ENCODE peak calls at places on chromosomes 4 and X, in eight cellular contexts. C, W, T, D, I, K, Q and A are unnamed samples.

GRCh38 chr4:170931326-170931725 is 841.6 kb upstream of the AADAT start:
- DNase-seq in D (no peak), Q (no peak), C (no peak), I (no peak), W (no peak), K (no peak), T (no peak), A (no peak)

GRCh38 chr4:127783026-127783769 is 1.1 kb downstream of the HSPA4L start:
- DNase-seq in K (peak), C (peak), T (peak), I (peak), Q (no peak), W (peak), D (peak), A (peak)

GRCh38 chr4:183011213-183011907 is 87.7 kb upstream of the WWC2 start:
- DNase-seq in W (no peak), C (no peak), D (no peak), K (no peak), Q (no peak), I (no peak), T (peak), A (no peak)

GRCh38 chr4:114921790-114922581 is 191.4 kb downstream of the NDST4 start:
- DNase-seq in C (no peak), Q (no peak), W (no peak), D (no peak), K (no peak), I (no peak), T (no peak), A (no peak)

GRCh38 chr4:145501051-145501660 is 19.5 kb downstream of the SMAD1 start:
- DNase-seq in T (no peak), D (no peak), Q (no peak), I (no peak), W (no peak), C (no peak), K (no peak), A (no peak)

GRCh38 chr4:174420317-174420716 is 102.0 kb downstream of the HPGD start:
- DNase-seq in T (no peak), Q (no peak), D (no peak), I (no peak), C (no peak), K (no peak), W (no peak), A (no peak)

GRCh38 chrX:85897376-85898110 is 149.8 kb downstream of the CHM start:
- DNase-seq in K (no peak), T (no peak), I (no peak), Q (no peak), W (no peak), C (no peak), D (no peak), A (no peak)

GRCh38 chrX:122092978-122093377 is 1045.6 kb downstream of the GLUD2 start:
- DNase-seq in Q (no peak), W (no peak), I (no peak), K (no peak), C (no peak), T (no peak), D (no peak), A (no peak)

GRCh38 chrX:135168533-135168932 is 2.7 kb downstream of the CT55 start:
- DNase-seq in T (no peak), C (no peak), D (no peak), Q (no peak), I (no peak), K (no peak), W (no peak), A (no peak)

GRCh38 chr4:122047706-122048425 is 96.0 kb upstream of the TRPC3 start:
- DNase-seq in D (no peak), C (no peak), Q (no peak), W (no peak), T (no peak), I (no peak), K (no peak), A (no peak)

GRCh38 chr4:165656829-165657467 is 216.1 kb upstream of the TLL1 start:
- DNase-seq in K (no peak), Q (no peak), D (no peak), T (no peak), W (no peak), C (no peak), I (no peak), A (no peak)

GRCh38 chr4:185470503-185471195 is 884 bp downstream of the CCDC110 start:
- DNase-seq in I (peak), K (peak), T (no peak), D (no peak), W (peak), Q (no peak), C (peak), A (peak)

GRCh38 chr4:18109677-18110076 is 88.1 kb upstream of the LCORL start:
- DNase-seq in D (no peak), W (no peak), K (no peak), C (no peak), Q (no peak), T (no peak), I (no peak), A (no peak)

GRCh38 chrX:30580641-30581040 is 3.1 kb upstream of the TASL start:
- DNase-seq in Q (no peak), D (no peak), C (no peak), I (no peak), W (no peak), K (no peak), T (no peak), A (no peak)

GRCh38 chrX:18890724-18891560 is 93.0 kb downstream of the PHKA2 start:
- DNase-seq in K (no peak), D (no peak), W (peak), C (no peak), I (peak), Q (no peak), T (no peak), A (no peak)

GRCh38 chr4:3269105-3269927 is 20.4 kb downstream of the MSANTD1 start:
- DNase-seq in D (peak), I (no peak), T (peak), W (no peak), C (no peak), K (peak), Q (no peak), A (no peak)

GRCh38 chrX:142089193-142089592 is 115.9 kb downstream of the MAGEC2 start:
- DNase-seq in T (no peak), W (peak), I (no peak), C (no peak), Q (no peak), D (no peak), K (no peak), A (peak)

GRCh38 chrX:9147086-9147485 is 113.2 kb upstream of the FAM9B start:
- DNase-seq in T (no peak), Q (no peak), K (no peak), C (no peak), W (no peak), I (peak), D (no peak), A (no peak)

GRCh38 chr4:91989914-91990313 is 313.9 kb upstream of the GRID2 start:
- DNase-seq in W (no peak), D (no peak), Q (no peak), K (no peak), C (no peak), I (no peak), T (no peak), A (no peak)

GRCh38 chrX:146385529-146385928 is 424.0 kb upstream of the CXorf51B start:
- DNase-seq in Q (no peak), I (no peak), K (no peak), T (no peak), D (no peak), C (no peak), W (no peak), A (no peak)

GRCh38 chr4:73684097-73684496 is 56.3 kb upstream of the CXCL8 start:
- DNase-seq in K (no peak), Q (no peak), W (no peak), D (no peak), C (no peak), T (no peak), I (no peak), A (no peak)

GRCh38 chr4:82394896-82395295 is 21.1 kb upstream of the HNRNPD start:
- DNase-seq in D (peak), K (no peak), T (no peak), C (no peak), Q (no peak), W (no peak), I (no peak), A (no peak)

GRCh38 chr4:70425306-70425705 is 27.6 kb downstream of the OPRPN start:
- DNase-seq in I (no peak), W (no peak), K (no peak), Q (no peak), C (no peak), D (no peak), T (no peak), A (no peak)

GRCh38 chr4:114040319-114041116 is 61.1 kb upstream of the ARSJ start:
- DNase-seq in D (no peak), K (no peak), I (peak), Q (no peak), T (peak), W (no peak), C (no peak), A (peak)

GRCh38 chr4:185708348-185708747 is 103.6 kb downstream of the SORBS2 start:
- DNase-seq in T (no peak), W (no peak), K (no peak), C (no peak), D (no peak), Q (no peak), I (no peak), A (no peak)

GRCh38 chrX:151977009-151977408 is 2.5 kb upstream of the GABRE start:
- DNase-seq in Q (no peak), C (no peak), I (no peak), T (no peak), D (no peak), W (no peak), K (no peak), A (no peak)

GRCh38 chrX:12245650-12246645 is 107.7 kb downstream of the FRMPD4 start:
- DNase-seq in D (no peak), I (no peak), C (no peak), Q (no peak), T (no peak), K (no peak), W (no peak), A (no peak)

GRCh38 chrX:8413279-8413678 is 51.4 kb upstream of the VCX3B start:
- DNase-seq in I (no peak), C (no peak), W (no peak), K (no peak), T (no peak), Q (no peak), D (no peak), A (no peak)

GRCh38 chr4:48483777-48484493 is 792 bp downstream of the SLC10A4 start:
- DNase-seq in Q (no peak), K (no peak), T (no peak), I (no peak), W (no peak), C (no peak), D (no peak), A (no peak)

GRCh38 chrX:121987163-121987562 is 939.8 kb downstream of the GLUD2 start:
- DNase-seq in Q (no peak), W (no peak), D (no peak), K (no peak), C (no peak), T (no peak), I (no peak), A (no peak)

GRCh38 chr4:105548483-105548882 is 3.9 kb upstream of the ARHGEF38 start:
- DNase-seq in C (no peak), Q (no peak), D (no peak), W (no peak), I (no peak), K (no peak), T (no peak), A (no peak)

GRCh38 chr4:180150818-180151217 is 2092.4 kb upstream of the TENM3 start:
- DNase-seq in C (no peak), T (no peak), W (peak), Q (no peak), D (no peak), K (no peak), I (no peak), A (peak)

GRCh38 chr4:190015538-190016368 is 11.3 kb downstream of the FRG2 start:
- DNase-seq in Q (no peak), D (no peak), C (no peak), T (no peak), I (no peak), W (no peak), K (no peak), A (no peak)

GRCh38 chr4:102386966-102387365 is 41.7 kb upstream of the SLC39A8 start:
- DNase-seq in D (no peak), W (no peak), Q (no peak), K (no peak), I (no peak), T (no peak), C (no peak), A (no peak)

GRCh38 chr4:88756149-88756548 is 58.5 kb upstream of the NAP1L5 start:
- DNase-seq in D (no peak), K (no peak), Q (no peak), I (peak), W (no peak), T (no peak), C (no peak), A (no peak)

GRCh38 chr4:84159767-84160166 is 339.3 kb downstream of the NKX6-1 start:
- DNase-seq in T (no peak), Q (no peak), K (no peak), C (no peak), D (no peak), W (no peak), I (no peak), A (no peak)